ENCODE peak calls at places on chromosomes 12 and 14, in eight cellular contexts. H is activated gamma-delta T cell treated with Interleukin-2 at 50 U/mL for 16 hours; Z is GDM1; G is T-helper 9 cell; L is activated naive CD4-positive, alpha-beta T cell treated with anti-CD3 and anti-CD28 coated beads for 36 hours; Q is AG04450; D is Calu3; K is small intestine. R is an unnamed sample.

GRCh38 chr14:94977016-94977415 is 180.3 kb downstream of the DICER1 start:
- DNase-seq in L (no peak), H (no peak), Z (no peak), Q (no peak), G (no peak), K (no peak), D (no peak), R (no peak)

GRCh38 chr12:105814283-105814682 is 324.5 kb downstream of the NUAK1 start:
- DNase-seq in D (no peak), Q (no peak), H (no peak), G (no peak), Z (no peak), K (no peak), L (no peak), R (peak)

GRCh38 chr12:64072946-64073345 is 149.2 kb downstream of the KICS2 start:
- DNase-seq in Z (no peak), D (no peak), K (no peak), G (no peak), Q (no peak), H (no peak), L (no peak), R (no peak)

GRCh38 chr12:86801439-86801838 is 545.2 kb upstream of the MGAT4C start:
- DNase-seq in G (no peak), L (no peak), K (no peak), D (no peak), H (no peak), Q (no peak), Z (no peak), R (no peak)

GRCh38 chr12:69918287-69918686 is 93.3 kb downstream of the MYRFL start:
- DNase-seq in K (no peak), Z (no peak), H (no peak), Q (no peak), G (no peak), L (no peak), D (no peak), R (no peak)

GRCh38 chr14:70011098-70011497 is 131.9 kb downstream of the SMOC1 start:
- DNase-seq in G (no peak), Q (no peak), H (no peak), D (no peak), Z (no peak), K (no peak), L (no peak), R (peak)

GRCh38 chr12:121632069-121632970 is 6.0 kb downstream of the ORAI1 start:
- DNase-seq in L (no peak), G (no peak), D (no peak), K (no peak), Q (no peak), H (no peak), Z (no peak), R (no peak)

GRCh38 chr14:64990291-64990690 is 3.6 kb downstream of the FNTB start:
- DNase-seq in H (no peak), Z (peak), G (no peak), D (no peak), Q (no peak), K (no peak), L (peak), R (no peak)

R was measured in DMS153.